ENCODE peak calls at places on chromosome 6, in nine cellular contexts. One of them, this sample, is unnamed.

GRCh38 chr6:45727228-45727627 is 288.4 kb downstream of the CLIC5 start:
- DNase-seq in heart right ventricle: no peak
- DNase-seq in CD4-positive, alpha-beta T cell: no peak
- DNase-seq in GM20000: no peak
- DNase-seq in HFFc6: no peak
- DNase-seq in dorsolateral prefrontal cortex: no peak
- DNase-seq in astrocyte of the spinal cord: no peak
- DNase-seq in mesothelial cell of epicardium: no peak
- DNase-seq in K562: no peak
- DNase-seq in this sample: no peak

GRCh38 chr6:155297669-155298068 is 16.6 kb downstream of the TFB1M start:
- DNase-seq in heart right ventricle: no peak
- DNase-seq in CD4-positive, alpha-beta T cell: no peak
- DNase-seq in GM20000: no peak
- DNase-seq in HFFc6: no peak
- DNase-seq in dorsolateral prefrontal cortex: no peak
- DNase-seq in astrocyte of the spinal cord: no peak
- DNase-seq in mesothelial cell of epicardium: no peak
- DNase-seq in K562: no peak
- DNase-seq in this sample: no peak

GRCh38 chr6:112332274-112332673 is 14.9 kb upstream of the RFPL4B start:
- DNase-seq in heart right ventricle: no peak
- DNase-seq in CD4-positive, alpha-beta T cell: no peak
- DNase-seq in GM20000: no peak
- DNase-seq in HFFc6: peak; percentile 78
- DNase-seq in dorsolateral prefrontal cortex: no peak
- DNase-seq in astrocyte of the spinal cord: no peak
- DNase-seq in mesothelial cell of epicardium: no peak
- DNase-seq in K562: no peak
- DNase-seq in this sample: no peak

GRCh38 chr6:81233990-81234389 is 518.5 kb downstream of the TENT5A start:
- DNase-seq in heart right ventricle: no peak
- DNase-seq in CD4-positive, alpha-beta T cell: no peak
- DNase-seq in GM20000: no peak
- DNase-seq in HFFc6: no peak
- DNase-seq in dorsolateral prefrontal cortex: no peak
- DNase-seq in astrocyte of the spinal cord: no peak
- DNase-seq in mesothelial cell of epicardium: no peak
- DNase-seq in K562: no peak
- DNase-seq in this sample: no peak

GRCh38 chr6:134447883-134448387 is 130.0 kb upstream of the SGK1 start:
- DNase-seq in heart right ventricle: no peak
- DNase-seq in CD4-positive, alpha-beta T cell: no peak
- DNase-seq in GM20000: no peak
- DNase-seq in HFFc6: peak; percentile 92
- DNase-seq in dorsolateral prefrontal cortex: no peak
- DNase-seq in astrocyte of the spinal cord: peak; percentile 85
- DNase-seq in mesothelial cell of epicardium: no peak
- DNase-seq in K562: no peak
- DNase-seq in this sample: no peak

GRCh38 chr6:9086331-9086730 is 651.0 kb upstream of the SLC35B3 start:
- DNase-seq in heart right ventricle: no peak
- DNase-seq in CD4-positive, alpha-beta T cell: no peak
- DNase-seq in GM20000: no peak
- DNase-seq in HFFc6: peak; percentile 14
- DNase-seq in dorsolateral prefrontal cortex: no peak
- DNase-seq in astrocyte of the spinal cord: no peak
- DNase-seq in mesothelial cell of epicardium: no peak
- DNase-seq in K562: no peak
- DNase-seq in this sample: no peak

GRCh38 chr6:113049190-113049589 is 702.1 kb downstream of the RFPL4B start:
- DNase-seq in heart right ventricle: no peak
- DNase-seq in CD4-positive, alpha-beta T cell: no peak
- DNase-seq in GM20000: no peak
- DNase-seq in HFFc6: no peak
- DNase-seq in dorsolateral prefrontal cortex: no peak
- DNase-seq in astrocyte of the spinal cord: no peak
- DNase-seq in mesothelial cell of epicardium: no peak
- DNase-seq in K562: no peak
- DNase-seq in this sample: no peak

GRCh38 chr6:62102387-62102786 is 183.6 kb downstream of the KHDRBS2 start:
- DNase-seq in heart right ventricle: no peak
- DNase-seq in CD4-positive, alpha-beta T cell: no peak
- DNase-seq in GM20000: no peak
- DNase-seq in HFFc6: no peak
- DNase-seq in dorsolateral prefrontal cortex: no peak
- DNase-seq in astrocyte of the spinal cord: no peak
- DNase-seq in mesothelial cell of epicardium: no peak
- DNase-seq in K562: no peak
- DNase-seq in this sample: no peak

GRCh38 chr6:145031962-145032361 is 703.4 kb downstream of the EPM2A start:
- DNase-seq in heart right ventricle: no peak
- DNase-seq in CD4-positive, alpha-beta T cell: no peak
- DNase-seq in GM20000: no peak
- DNase-seq in HFFc6: no peak
- DNase-seq in dorsolateral prefrontal cortex: no peak
- DNase-seq in astrocyte of the spinal cord: no peak
- DNase-seq in mesothelial cell of epicardium: no peak
- DNase-seq in K562: no peak
- DNase-seq in this sample: no peak

GRCh38 chr6:145031001-145031400 is 704.3 kb downstream of the EPM2A start:
- DNase-seq in heart right ventricle: no peak
- DNase-seq in CD4-positive, alpha-beta T cell: no peak
- DNase-seq in GM20000: no peak
- DNase-seq in HFFc6: no peak
- DNase-seq in dorsolateral prefrontal cortex: no peak
- DNase-seq in astrocyte of the spinal cord: no peak
- DNase-seq in mesothelial cell of epicardium: no peak
- DNase-seq in K562: no peak
- DNase-seq in this sample: no peak

GRCh38 chr6:145026267-145026679 is 709.0 kb downstream of the EPM2A start:
- DNase-seq in heart right ventricle: no peak
- DNase-seq in CD4-positive, alpha-beta T cell: no peak
- DNase-seq in GM20000: no peak
- DNase-seq in HFFc6: no peak
- DNase-seq in dorsolateral prefrontal cortex: no peak
- DNase-seq in astrocyte of the spinal cord: no peak
- DNase-seq in mesothelial cell of epicardium: no peak
- DNase-seq in K562: no peak
- DNase-seq in this sample: no peak

GRCh38 chr6:145025488-145025887 is 709.8 kb downstream of the EPM2A start:
- DNase-seq in heart right ventricle: no peak
- DNase-seq in CD4-positive, alpha-beta T cell: no peak
- DNase-seq in GM20000: no peak
- DNase-seq in HFFc6: no peak
- DNase-seq in dorsolateral prefrontal cortex: no peak
- DNase-seq in astrocyte of the spinal cord: no peak
- DNase-seq in mesothelial cell of epicardium: no peak
- DNase-seq in K562: no peak
- DNase-seq in this sample: no peak

DNA sequence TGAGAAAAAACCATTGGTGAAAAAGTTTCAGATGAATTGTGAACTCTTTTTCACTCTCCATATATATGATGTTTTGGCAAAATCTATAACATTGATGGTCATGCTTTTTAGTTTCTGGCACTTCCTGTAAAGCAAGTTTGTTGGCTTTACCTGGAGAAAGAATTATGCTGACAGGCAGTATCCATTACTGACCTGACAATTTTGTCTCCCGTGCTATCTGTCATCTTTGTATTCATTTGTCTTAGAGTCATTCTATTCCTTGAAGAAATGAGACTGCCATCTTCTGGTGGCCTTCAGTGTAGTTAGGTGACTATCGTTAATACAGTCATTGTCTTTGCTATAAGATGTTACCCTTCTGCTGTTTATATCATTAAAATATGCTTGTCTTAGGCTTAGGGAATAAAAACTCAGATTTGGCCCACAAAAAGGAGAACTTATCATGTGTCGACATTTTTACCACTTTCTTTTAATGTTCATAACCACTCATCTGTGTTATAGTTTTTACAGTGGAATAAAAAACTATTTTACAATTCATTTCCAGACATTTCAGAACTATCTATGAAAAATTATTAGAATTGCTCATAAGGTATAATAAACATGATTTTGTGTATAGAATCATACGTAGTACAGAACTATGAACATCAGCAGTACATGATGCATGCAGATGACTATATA is 707.0 kb downstream of the EPM2A start:
- DNase-seq in heart right ventricle: no peak
- DNase-seq in CD4-positive, alpha-beta T cell: no peak
- DNase-seq in GM20000: peak; percentile 33
- DNase-seq in HFFc6: peak; percentile 44
- DNase-seq in dorsolateral prefrontal cortex: no peak
- DNase-seq in astrocyte of the spinal cord: peak; percentile 51
- DNase-seq in mesothelial cell of epicardium: no peak
- DNase-seq in K562: no peak
- DNase-seq in this sample: peak; percentile 36
- TF ChIP-seq CTCF in heart right ventricle: peak; percentile 56
- TF ChIP-seq CTCF in CD4-positive, alpha-beta T cell: peak; percentile 35
- TF ChIP-seq CTCF in GM20000: peak; percentile 12
- TF ChIP-seq CTCF in HFFc6: peak; percentile 81
- TF ChIP-seq CTCF in dorsolateral prefrontal cortex: peak; percentile 39
- TF ChIP-seq CTCF in astrocyte of the spinal cord: peak; percentile 63
- TF ChIP-seq CTCF in mesothelial cell of epicardium: no peak
- TF ChIP-seq CTCF in K562: peak; percentile 56
- TF ChIP-seq CTCF in this sample: peak; percentile 62

DNA sequence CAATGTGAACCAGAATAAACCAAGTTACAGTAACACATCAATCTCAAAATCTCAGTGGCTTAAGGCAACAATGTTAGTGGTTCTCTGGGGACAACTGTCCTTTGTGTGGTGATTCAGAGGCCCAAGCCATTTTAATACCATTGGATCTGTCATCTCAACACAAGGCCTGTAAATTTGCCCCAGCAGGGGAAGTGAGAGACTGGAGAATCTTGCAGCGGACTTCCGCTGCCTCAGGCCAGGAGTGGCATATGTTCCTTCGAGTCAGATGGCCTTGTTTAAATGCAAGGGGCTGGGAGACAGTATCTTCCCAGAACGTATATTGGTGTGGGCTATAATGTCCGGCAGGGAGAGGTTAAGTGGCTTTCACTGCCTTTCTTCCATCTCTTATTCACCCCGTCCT is 126.0 kb downstream of the CD83 start:
- DNase-seq in heart right ventricle: no peak
- DNase-seq in CD4-positive, alpha-beta T cell: no peak
- DNase-seq in GM20000: no peak
- DNase-seq in HFFc6: no peak
- DNase-seq in dorsolateral prefrontal cortex: no peak
- DNase-seq in astrocyte of the spinal cord: no peak
- DNase-seq in mesothelial cell of epicardium: no peak
- DNase-seq in K562: no peak
- DNase-seq in this sample: no peak
- TF ChIP-seq CTCF in heart right ventricle: no peak
- TF ChIP-seq CTCF in CD4-positive, alpha-beta T cell: no peak
- TF ChIP-seq CTCF in GM20000: no peak
- TF ChIP-seq CTCF in HFFc6: no peak
- TF ChIP-seq CTCF in dorsolateral prefrontal cortex: no peak
- TF ChIP-seq CTCF in astrocyte of the spinal cord: no peak
- TF ChIP-seq CTCF in mesothelial cell of epicardium: no peak
- TF ChIP-seq CTCF in K562: no peak
- TF ChIP-seq CTCF in this sample: no peak

DNA sequence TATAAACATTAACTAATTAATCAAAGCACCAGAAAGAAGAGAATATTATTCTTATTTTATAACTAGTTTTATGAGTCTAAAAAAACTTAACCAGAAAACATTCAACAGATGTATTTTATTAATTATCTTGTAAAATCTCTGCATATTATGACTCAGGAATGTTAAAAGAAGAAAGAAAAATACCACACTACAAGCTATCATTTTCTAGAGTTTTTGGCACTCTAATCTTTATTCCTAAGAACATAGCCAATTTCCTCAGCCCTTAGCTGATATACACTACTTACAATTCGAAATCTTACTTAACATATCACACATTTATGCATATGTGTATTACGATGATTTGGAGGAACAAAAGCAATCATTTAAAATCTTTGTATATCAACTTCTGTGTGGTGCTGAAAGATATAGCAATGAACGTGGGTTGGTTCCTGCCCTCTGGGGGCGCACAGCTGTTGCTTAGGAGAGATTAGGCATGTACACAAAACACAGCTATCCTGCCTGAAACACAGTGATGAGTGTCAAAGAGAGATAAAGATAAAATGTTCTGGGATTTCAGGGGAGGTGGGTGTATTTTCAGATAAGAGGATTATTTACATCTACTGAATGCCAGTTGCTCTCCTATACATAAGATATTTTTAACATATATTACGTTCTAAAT is 404.5 kb downstream of the SYNE1 start:
- DNase-seq in heart right ventricle: no peak
- DNase-seq in CD4-positive, alpha-beta T cell: no peak
- DNase-seq in GM20000: no peak
- DNase-seq in HFFc6: peak; percentile 49
- DNase-seq in dorsolateral prefrontal cortex: no peak
- DNase-seq in astrocyte of the spinal cord: peak; percentile 49
- DNase-seq in mesothelial cell of epicardium: no peak
- DNase-seq in K562: peak; percentile 38
- DNase-seq in this sample: no peak
- TF ChIP-seq CTCF in heart right ventricle: no peak
- TF ChIP-seq CTCF in CD4-positive, alpha-beta T cell: no peak
- TF ChIP-seq CTCF in GM20000: no peak
- TF ChIP-seq CTCF in HFFc6: peak; percentile 53
- TF ChIP-seq CTCF in dorsolateral prefrontal cortex: no peak
- TF ChIP-seq CTCF in astrocyte of the spinal cord: no peak
- TF ChIP-seq CTCF in mesothelial cell of epicardium: no peak
- TF ChIP-seq CTCF in K562: no peak
- TF ChIP-seq CTCF in this sample: no peak

GRCh38 chr6:126308367-126308766 is 31.5 kb upstream of the CENPW start:
- DNase-seq in heart right ventricle: no peak
- DNase-seq in CD4-positive, alpha-beta T cell: no peak
- DNase-seq in GM20000: no peak
- DNase-seq in HFFc6: no peak
- DNase-seq in dorsolateral prefrontal cortex: no peak
- DNase-seq in astrocyte of the spinal cord: no peak
- DNase-seq in mesothelial cell of epicardium: no peak
- DNase-seq in K562: no peak
- DNase-seq in this sample: no peak

GRCh38 chr6:126307859-126308258 is 32.1 kb upstream of the CENPW start:
- DNase-seq in heart right ventricle: no peak
- DNase-seq in CD4-positive, alpha-beta T cell: no peak
- DNase-seq in GM20000: no peak
- DNase-seq in HFFc6: peak; percentile 77
- DNase-seq in dorsolateral prefrontal cortex: no peak
- DNase-seq in astrocyte of the spinal cord: peak; percentile 56
- DNase-seq in mesothelial cell of epicardium: no peak
- DNase-seq in K562: no peak
- DNase-seq in this sample: no peak

DNA sequence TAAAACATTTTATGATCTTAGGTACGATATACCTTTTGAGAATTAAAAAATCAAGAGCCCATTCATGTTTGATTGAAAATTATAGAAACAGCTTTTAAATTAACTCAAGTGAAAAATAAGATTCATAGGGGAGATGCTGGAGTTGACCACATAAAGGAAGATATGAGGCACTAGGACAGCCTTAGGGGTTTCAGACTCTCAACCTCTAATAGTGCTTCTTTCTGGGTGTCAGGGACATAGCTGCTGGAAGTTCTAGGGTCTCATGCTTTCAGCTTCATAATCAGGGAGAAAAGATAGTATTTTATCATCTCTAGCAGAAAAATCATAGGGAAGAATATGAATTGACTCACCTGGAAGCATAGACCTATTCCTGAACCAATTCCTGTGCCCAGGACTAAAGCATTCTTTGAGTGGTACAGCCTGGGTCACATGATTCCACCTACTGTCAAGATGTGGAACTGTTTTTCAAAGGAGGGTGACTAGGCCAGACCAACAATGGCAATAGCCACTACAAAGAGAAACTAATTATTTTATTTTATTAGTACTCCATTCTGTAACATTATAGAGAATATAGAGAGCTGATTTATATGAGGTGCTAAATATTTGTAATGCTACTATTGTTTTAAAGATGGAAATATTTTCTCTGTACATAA is 27.8 kb upstream of the CENPW start:
- DNase-seq in heart right ventricle: no peak
- DNase-seq in CD4-positive, alpha-beta T cell: no peak
- DNase-seq in GM20000: peak; percentile 19
- DNase-seq in HFFc6: peak; percentile 7
- DNase-seq in dorsolateral prefrontal cortex: no peak
- DNase-seq in astrocyte of the spinal cord: no peak
- DNase-seq in mesothelial cell of epicardium: no peak
- DNase-seq in K562: peak; percentile 43
- DNase-seq in this sample: peak; percentile 26
- TF ChIP-seq CTCF in heart right ventricle: no peak
- TF ChIP-seq CTCF in CD4-positive, alpha-beta T cell: no peak
- TF ChIP-seq CTCF in GM20000: no peak
- TF ChIP-seq CTCF in HFFc6: peak; percentile 61
- TF ChIP-seq CTCF in dorsolateral prefrontal cortex: no peak
- TF ChIP-seq CTCF in astrocyte of the spinal cord: peak; percentile 30
- TF ChIP-seq CTCF in mesothelial cell of epicardium: peak; percentile 22
- TF ChIP-seq CTCF in K562: peak; percentile 43
- TF ChIP-seq CTCF in this sample: peak; percentile 10

This sample was measured in GM13977.